ENCODE peak calls at places on chromosomes 4 and X, in eight cellular contexts. S, C, W, D, E, L, T and Q are unnamed samples.

GRCh38 chr4:169164669-169165415 is 105.9 kb downstream of the SH3RF1 start:
- DNase-seq in S (no peak), C (peak), W (peak), D (no peak), E (no peak), L (no peak), T (no peak), Q (no peak)

GRCh38 chrX:119686087-119686639 is 6.8 kb downstream of the SEPTIN6 start:
- DNase-seq in S (no peak), C (peak), W (peak), D (no peak), E (no peak), L (no peak), T (no peak), Q (peak)

GRCh38 chr4:112381996-112382692 is 85.0 kb downstream of the ALPK1 start:
- DNase-seq in S (no peak), C (no peak), W (no peak), D (no peak), E (no peak), L (no peak), T (no peak), Q (no peak)

GRCh38 chrX:66728818-66729271 is 90.0 kb upstream of the EDA2R start:
- DNase-seq in S (peak), C (peak), W (peak), D (no peak), E (no peak), L (peak), T (peak), Q (peak)

GRCh38 chr4:186297013-186297645 is 31.1 kb downstream of the F11 start:
- DNase-seq in S (no peak), C (peak), W (peak), D (no peak), E (no peak), L (no peak), T (peak), Q (no peak)

GRCh38 chrX:150587585-150588503 is 19.4 kb downstream of the MTM1 start:
- DNase-seq in S (peak), C (peak), W (peak), D (no peak), E (no peak), L (peak), T (no peak), Q (no peak)

GRCh38 chrX:109393859-109394258 is 88.0 kb downstream of the GUCY2F start:
- DNase-seq in S (no peak), C (no peak), W (no peak), D (no peak), E (no peak), L (no peak), T (no peak), Q (no peak)

GRCh38 chr4:77073106-77073858 is 2.5 kb downstream of the CCNI start:
- DNase-seq in S (no peak), C (peak), W (peak), D (no peak), E (no peak), L (no peak), T (no peak), Q (no peak)

GRCh38 chr4:102657206-102657605 is 103.6 kb downstream of the MANBA start:
- DNase-seq in S (no peak), C (no peak), W (no peak), D (no peak), E (no peak), L (no peak), T (no peak), Q (no peak)

GRCh38 chr4:96983830-96984229 is 1143.9 kb downstream of the PDHA2 start:
- DNase-seq in S (no peak), C (peak), W (no peak), D (no peak), E (no peak), L (no peak), T (no peak), Q (no peak)